ENCODE peak calls at places on chromosomes 6 and 20, in six cellular contexts. S is keratinocyte; B is CD8-positive, alpha-beta T cell; Z is activated T-cell treated with anti-CD3 and anti-CD28 coated beads, Interleukin-2, amount 50 U/mL, for 72 hours; U is T-helper 22 cell; P is head of caudate nucleus. A is an unnamed sample.

GRCh38 chr6:25307805-25308494 is 28.8 kb downstream of the CARMIL1 start:
- DNase-seq in S (no peak), B (no peak), Z (no peak), U (no peak), P (no peak), A (no peak)

GRCh38 chr6:137498488-137499219 is 4.5 kb upstream of the OLIG3 start:
- DNase-seq in S (no peak), B (no peak), Z (no peak), U (no peak), P (no peak), A (no peak)

GRCh38 chr20:51884561-51884960 is 82.2 kb upstream of the SALL4 start:
- DNase-seq in S (no peak), B (no peak), Z (no peak), U (no peak), P (no peak), A (no peak)

GRCh38 chr6:110618591-110619267 is 142.3 kb upstream of the SLC22A16 start:
- DNase-seq in S (no peak), B (no peak), Z (no peak), U (no peak), P (no peak), A (no peak)

GRCh38 chr6:169933251-169933821 is 181.9 kb downstream of the ERMARD start:
- DNase-seq in S (no peak), B (no peak), Z (no peak), U (no peak), P (no peak), A (no peak)

GRCh38 chr6:51350308-51350904 is 531.7 kb downstream of the TFAP2B start:
- DNase-seq in S (no peak), B (no peak), Z (no peak), U (no peak), P (no peak), A (no peak)

GRCh38 chr20:24783631-24784492 is 165.2 kb upstream of the CST7 start:
- DNase-seq in S (no peak), B (no peak), Z (peak; percentile 19), U (no peak), P (no peak), A (no peak)

GRCh38 chr6:29553268-29554057 is 6.1 kb downstream of the UBD start:
- DNase-seq in S (no peak), B (peak; percentile 20), Z (peak; percentile 35), U (no peak), P (no peak), A (no peak)